ENCODE peak calls at places on chromosomes 3 and 15, in four cellular contexts. One of them, this sample, is unnamed.

GRCh38 chr3:79928687-79929408 is 161.1 kb upstream of the ROBO1 start:
- DNase-seq in AG10803: no peak
- DNase-seq in heart right ventricle: no peak
- DNase-seq in lower leg skin: no peak
- DNase-seq in this sample: no peak

GRCh38 chr15:90062729-90063684 is 39.3 kb downstream of the IDH2 start:
- DNase-seq in lower leg skin: no peak
- DNase-seq in AG10803: no peak
- DNase-seq in heart right ventricle: no peak
- DNase-seq in this sample: no peak

GRCh38 chr3:37130448-37130847 is 43.9 kb downstream of the LRRFIP2 start:
- DNase-seq in AG10803: no peak
- DNase-seq in heart right ventricle: no peak
- DNase-seq in lower leg skin: no peak
- DNase-seq in this sample: no peak

GRCh38 chr3:40845916-40846315 is 321.2 kb downstream of the ZNF621 start:
- DNase-seq in heart right ventricle: no peak
- DNase-seq in AG10803: no peak
- DNase-seq in lower leg skin: no peak
- DNase-seq in this sample: no peak

GRCh38 chr15:101027273-101027901 is 108.2 kb downstream of the LRRK1 start:
- DNase-seq in AG10803: no peak
- DNase-seq in heart right ventricle: no peak
- DNase-seq in lower leg skin: peak
- DNase-seq in this sample: no peak

GRCh38 chr3:176579741-176580185 is 617.5 kb downstream of the TBL1XR1 start:
- DNase-seq in heart right ventricle: no peak
- DNase-seq in AG10803: peak
- DNase-seq in lower leg skin: no peak
- DNase-seq in this sample: peak

GRCh38 chr3:39501982-39502837 is 34.7 kb downstream of the MOBP start:
- DNase-seq in AG10803: no peak
- DNase-seq in lower leg skin: no peak
- DNase-seq in heart right ventricle: no peak
- DNase-seq in this sample: no peak

GRCh38 chr15:62067448-62068044 is 769 bp downstream of the C2CD4A start:
- DNase-seq in lower leg skin: no peak
- DNase-seq in AG10803: peak
- DNase-seq in heart right ventricle: peak
- DNase-seq in this sample: peak

GRCh38 chr3:122572940-122573412 is 4.5 kb upstream of the PARP15 start:
- DNase-seq in AG10803: no peak
- DNase-seq in heart right ventricle: no peak
- DNase-seq in lower leg skin: no peak
- DNase-seq in this sample: peak

GRCh38 chr15:56964182-56964581 is 45.7 kb downstream of the TCF12 start:
- DNase-seq in AG10803: peak
- DNase-seq in heart right ventricle: no peak
- DNase-seq in lower leg skin: no peak
- DNase-seq in this sample: peak

GRCh38 chr15:64019764-64020163 is 26.5 kb downstream of the DAPK2 start:
- DNase-seq in AG10803: peak
- DNase-seq in lower leg skin: no peak
- DNase-seq in heart right ventricle: peak
- DNase-seq in this sample: no peak
- H3K4me3 ChIP-seq in AG10803: no peak
- H3K4me3 ChIP-seq in lower leg skin: no peak
- H3K4me3 ChIP-seq in heart right ventricle: no peak
- H3K4me3 ChIP-seq in this sample: no peak

GRCh38 chr3:49388416-49388815 is 23.4 kb downstream of the RHOA start:
- DNase-seq in heart right ventricle: no peak
- DNase-seq in lower leg skin: no peak
- DNase-seq in AG10803: peak
- DNase-seq in this sample: no peak

GRCh38 chr3:49387721-49388120 is 24.1 kb downstream of the RHOA start:
- DNase-seq in AG10803: peak
- DNase-seq in heart right ventricle: no peak
- DNase-seq in lower leg skin: no peak
- DNase-seq in this sample: peak

GRCh38 chr3:49385617-49386016 is 26.2 kb downstream of the RHOA start:
- DNase-seq in AG10803: no peak
- DNase-seq in lower leg skin: no peak
- DNase-seq in heart right ventricle: no peak
- DNase-seq in this sample: no peak

GRCh38 chr3:49383387-49383786 is 25.2 kb upstream of the GPX1 start:
- DNase-seq in heart right ventricle: no peak
- DNase-seq in AG10803: no peak
- DNase-seq in lower leg skin: no peak
- DNase-seq in this sample: no peak

GRCh38 chr3:49386056-49386756 is 25.6 kb downstream of the RHOA start:
- DNase-seq in heart right ventricle: no peak
- DNase-seq in AG10803: no peak
- DNase-seq in lower leg skin: no peak
- DNase-seq in this sample: no peak
- H3K4me3 ChIP-seq in heart right ventricle: no peak
- H3K4me3 ChIP-seq in AG10803: no peak
- H3K4me3 ChIP-seq in lower leg skin: no peak
- H3K4me3 ChIP-seq in this sample: no peak

GRCh38 chr15:77015651-77016320 is 20.9 kb downstream of the PSTPIP1 start:
- DNase-seq in lower leg skin: no peak
- DNase-seq in heart right ventricle: no peak
- DNase-seq in AG10803: no peak
- DNase-seq in this sample: no peak

GRCh38 chr15:77012868-77013267 is 17.9 kb downstream of the PSTPIP1 start:
- DNase-seq in AG10803: no peak
- DNase-seq in lower leg skin: no peak
- DNase-seq in heart right ventricle: no peak
- DNase-seq in this sample: no peak

GRCh38 chr15:77012117-77012712 is 17.3 kb downstream of the PSTPIP1 start:
- DNase-seq in lower leg skin: no peak
- DNase-seq in heart right ventricle: no peak
- DNase-seq in AG10803: no peak
- DNase-seq in this sample: no peak

GRCh38 chr15:77014137-77015081 is 19.5 kb downstream of the PSTPIP1 start:
- DNase-seq in lower leg skin: no peak
- DNase-seq in heart right ventricle: no peak
- DNase-seq in AG10803: no peak
- DNase-seq in this sample: no peak

DNA sequence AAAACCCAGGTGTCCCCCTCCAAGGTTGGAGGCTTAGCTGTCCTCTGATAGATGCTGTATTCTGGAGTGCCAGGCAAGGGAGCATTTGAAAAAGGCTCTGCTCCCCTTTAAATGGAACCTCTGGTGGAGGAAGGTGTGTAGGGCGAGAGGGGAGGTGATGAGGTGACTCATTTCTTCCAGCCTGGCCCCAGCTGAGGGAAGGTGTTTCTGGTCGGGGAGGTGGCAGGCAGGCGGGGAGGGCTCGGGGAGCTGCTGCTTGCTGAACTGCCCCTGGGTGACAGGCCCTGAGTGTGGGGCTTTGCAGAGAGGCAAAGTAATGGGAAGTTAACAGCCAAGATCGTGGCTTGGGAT is 18.8 kb downstream of the PSTPIP1 start:
- DNase-seq in AG10803: no peak
- DNase-seq in lower leg skin: no peak
- DNase-seq in heart right ventricle: no peak
- DNase-seq in this sample: no peak
- H3K4me3 ChIP-seq in AG10803: no peak
- H3K4me3 ChIP-seq in lower leg skin: no peak
- H3K4me3 ChIP-seq in heart right ventricle: no peak
- H3K4me3 ChIP-seq in this sample: no peak

DNA sequence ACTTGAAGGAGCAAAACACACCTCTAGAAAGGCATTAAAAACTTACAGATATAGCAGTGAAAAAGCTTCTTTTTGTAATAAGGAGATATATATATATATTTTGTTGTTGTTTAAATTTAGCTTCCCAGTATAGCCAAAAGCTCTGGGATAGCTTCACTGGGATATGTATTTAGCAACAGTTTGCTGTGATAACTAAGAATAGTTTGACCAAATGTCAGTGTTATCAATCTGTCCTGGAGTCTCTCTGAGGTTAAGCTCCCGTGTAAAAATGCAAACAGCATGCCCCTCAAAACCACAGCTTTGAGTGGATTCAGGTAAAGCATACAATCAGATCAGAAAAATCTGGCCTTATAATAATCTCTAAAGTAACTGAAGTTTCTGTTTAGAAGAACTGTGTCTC is 2.9 kb downstream of the CADPS start:
- DNase-seq in heart right ventricle: no peak
- DNase-seq in lower leg skin: no peak
- DNase-seq in AG10803: no peak
- DNase-seq in this sample: no peak
- H3K4me3 ChIP-seq in heart right ventricle: peak
- H3K4me3 ChIP-seq in lower leg skin: no peak
- H3K4me3 ChIP-seq in AG10803: no peak
- H3K4me3 ChIP-seq in this sample: no peak

DNA sequence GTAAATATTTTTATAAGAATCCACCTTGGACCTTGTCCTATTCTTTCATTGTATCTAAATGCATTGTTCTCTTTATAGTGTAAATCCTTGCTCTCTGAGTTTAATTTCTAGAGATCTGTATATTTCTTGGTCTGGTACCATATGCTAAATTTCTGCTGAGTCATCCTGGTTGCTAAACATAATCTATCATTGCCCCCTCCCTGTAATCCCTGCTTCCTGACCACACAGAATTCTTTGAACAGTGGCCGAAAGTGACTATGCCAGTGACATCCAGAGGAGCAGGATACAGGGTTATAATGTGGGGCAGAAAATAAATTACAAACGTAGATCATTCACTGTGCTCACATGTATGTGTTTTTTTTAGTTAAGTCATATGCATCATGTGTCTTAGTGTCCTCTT is 143.1 kb downstream of the DIPK2A start:
- DNase-seq in lower leg skin: no peak
- DNase-seq in heart right ventricle: no peak
- DNase-seq in AG10803: no peak
- DNase-seq in this sample: peak
- H3K4me3 ChIP-seq in lower leg skin: no peak
- H3K4me3 ChIP-seq in heart right ventricle: no peak
- H3K4me3 ChIP-seq in AG10803: no peak
- H3K4me3 ChIP-seq in this sample: no peak

GRCh38 chr3:150081084-150081483 is 110.4 kb upstream of the PFN2 start:
- DNase-seq in heart right ventricle: no peak
- DNase-seq in lower leg skin: no peak
- DNase-seq in AG10803: peak
- DNase-seq in this sample: no peak

GRCh38 chr3:150080058-150080730 is 109.5 kb upstream of the PFN2 start:
- DNase-seq in lower leg skin: no peak
- DNase-seq in AG10803: peak
- DNase-seq in heart right ventricle: no peak
- DNase-seq in this sample: no peak

GRCh38 chr3:150082898-150083652 is 112.4 kb upstream of the PFN2 start:
- DNase-seq in AG10803: no peak
- DNase-seq in heart right ventricle: no peak
- DNase-seq in lower leg skin: no peak
- DNase-seq in this sample: no peak

GRCh38 chr3:150084128-150084527 is 113.4 kb upstream of the PFN2 start:
- DNase-seq in heart right ventricle: no peak
- DNase-seq in AG10803: no peak
- DNase-seq in lower leg skin: no peak
- DNase-seq in this sample: no peak

GRCh38 chr3:150083653-150084037 is 113.0 kb upstream of the PFN2 start:
- DNase-seq in AG10803: peak
- DNase-seq in heart right ventricle: no peak
- DNase-seq in lower leg skin: no peak
- DNase-seq in this sample: no peak
- H3K4me3 ChIP-seq in AG10803: peak
- H3K4me3 ChIP-seq in heart right ventricle: peak
- H3K4me3 ChIP-seq in lower leg skin: no peak
- H3K4me3 ChIP-seq in this sample: peak

GRCh38 chr3:43690400-43691119 is at the start of gene ABHD5:
- DNase-seq in AG10803: peak
- DNase-seq in heart right ventricle: peak
- DNase-seq in lower leg skin: peak
- DNase-seq in this sample: peak

GRCh38 chr3:43693594-43693993 is 2.9 kb downstream of the ABHD5 start:
- DNase-seq in heart right ventricle: no peak
- DNase-seq in lower leg skin: no peak
- DNase-seq in AG10803: peak
- DNase-seq in this sample: peak

GRCh38 chr3:43691120-43692002 is 623 bp downstream of the ABHD5 start:
- DNase-seq in heart right ventricle: peak
- DNase-seq in AG10803: peak
- DNase-seq in lower leg skin: peak
- DNase-seq in this sample: peak

GRCh38 chr3:43692085-43692484 is 1.3 kb downstream of the ABHD5 start:
- DNase-seq in heart right ventricle: no peak
- DNase-seq in lower leg skin: no peak
- DNase-seq in AG10803: no peak
- DNase-seq in this sample: peak

GRCh38 chr3:43692971-43693370 is 2.2 kb downstream of the ABHD5 start:
- DNase-seq in heart right ventricle: no peak
- DNase-seq in lower leg skin: no peak
- DNase-seq in AG10803: peak
- DNase-seq in this sample: no peak
- H3K4me3 ChIP-seq in heart right ventricle: no peak
- H3K4me3 ChIP-seq in lower leg skin: no peak
- H3K4me3 ChIP-seq in AG10803: no peak
- H3K4me3 ChIP-seq in this sample: peak

This sample was measured in fibroblast of villous mesenchyme.